ENCODE peak calls at places on chromosomes 4 and X, in six cellular contexts. Z, J, Y, F, L and S are unnamed samples.

GRCh38 chrX:146346102-146346501 is 463.5 kb upstream of the CXorf51B start:
- DNase-seq in L (no peak), Z (no peak), J (no peak), F (no peak), Y (no peak), S (no peak)

GRCh38 chrX:46903458-46904242 is 8.6 kb upstream of the JADE3 start:
- DNase-seq in Z (peak; percentile 53), Y (no peak), J (peak; percentile 63), F (peak; percentile 82), L (peak; percentile 81), S (peak; percentile 76)

GRCh38 chr4:58247792-58248191 is 1137.6 kb upstream of the IGFBP7 start:
- DNase-seq in Z (no peak), F (no peak), Y (no peak), L (no peak), J (no peak), S (peak; percentile 10)

GRCh38 chr4:165048170-165048569 is 5.5 kb upstream of the TRIM75 start:
- DNase-seq in Z (no peak), L (no peak), F (no peak), J (no peak), Y (no peak), S (no peak)

GRCh38 chr4:63036159-63036866 is 1372.9 kb downstream of the TECRL start:
- DNase-seq in Y (no peak), L (no peak), F (no peak), J (no peak), Z (no peak), S (no peak)

GRCh38 chr4:156794863-156795262 is 176.7 kb downstream of the PDGFC start:
- DNase-seq in L (no peak), F (no peak), Z (no peak), J (no peak), Y (no peak), S (no peak)

GRCh38 chrX:65596270-65596669 is 61.7 kb upstream of the LAS1L start:
- DNase-seq in L (peak; percentile 40), Y (no peak), J (no peak), Z (peak; percentile 53), F (no peak), S (peak; percentile 50)

GRCh38 chrX:31349515-31349914 is 277.7 kb upstream of the FTHL17 start:
- DNase-seq in Y (no peak), J (no peak), F (no peak), L (no peak), Z (no peak), S (no peak)

GRCh38 chrX:144275403-144275802 is 391.5 kb downstream of the UBE2NL start:
- DNase-seq in Z (no peak), F (no peak), Y (no peak), L (no peak), J (no peak), S (no peak)

GRCh38 chr4:59455751-59456150 is 1744.4 kb upstream of the ADGRL3 start:
- DNase-seq in J (no peak), Y (no peak), F (no peak), L (no peak), Z (no peak), S (no peak)

GRCh38 chr4:973431-974397 is at the start of gene DGKQ:
- DNase-seq in F (peak; percentile 91), Y (no peak), J (peak; percentile 83), L (peak; percentile 86), Z (peak; percentile 39), S (peak; percentile 84)

GRCh38 chrX:71215335-71215912 is 7.6 kb upstream of the GJB1 start:
- DNase-seq in L (no peak), J (no peak), Z (no peak), Y (no peak), F (no peak), S (no peak)

GRCh38 chr4:114597410-114598115 is 1.0 kb upstream of the UGT8 start:
- DNase-seq in Z (no peak), Y (no peak), F (no peak), J (no peak), L (no peak), S (no peak)

GRCh38 chr4:147924604-147925412 is 192.9 kb downstream of the ARHGAP10 start:
- DNase-seq in L (no peak), Z (no peak), F (no peak), Y (no peak), J (no peak), S (peak; percentile 60)

GRCh38 chr4:54400802-54401201 is 171.7 kb downstream of the PDGFRA start:
- DNase-seq in Y (no peak), J (no peak), L (no peak), F (no peak), Z (peak; percentile 58), S (peak; percentile 87)

GRCh38 chr4:106978046-106978774 is 57.9 kb downstream of the DKK2 start:
- DNase-seq in Y (no peak), Z (no peak), J (no peak), L (no peak), F (no peak), S (no peak)

GRCh38 chr4:102578819-102579218 is 77.7 kb downstream of the NFKB1 start:
- DNase-seq in L (no peak), Z (no peak), F (no peak), Y (no peak), J (no peak), S (no peak)

GRCh38 chrX:15107367-15107988 is 162.4 kb downstream of the ASB9 start:
- DNase-seq in Z (no peak), F (no peak), L (no peak), J (no peak), Y (no peak), S (no peak)

GRCh38 chr4:5685296-5685695 is 23.1 kb downstream of the EVC2 start:
- DNase-seq in Z (no peak), L (no peak), F (no peak), J (no peak), Y (no peak), S (no peak)

GRCh38 chr4:157291071-157291470 is 70.5 kb downstream of the GRIA2 start:
- DNase-seq in Z (no peak), Y (no peak), L (no peak), J (no peak), F (no peak), S (no peak)

GRCh38 chrX:70042399-70043371 is 7.1 kb downstream of the AWAT2 start:
- DNase-seq in Z (no peak), L (no peak), F (no peak), J (no peak), Y (peak; percentile 67), S (peak; percentile 31)

GRCh38 chr4:7647211-7647931 is 212.6 kb upstream of the PSAPL1 start:
- DNase-seq in Z (no peak), F (peak; percentile 24), Y (no peak), J (no peak), L (no peak), S (no peak)

GRCh38 chr4:173845580-173845979 is 315.6 kb upstream of the HAND2 start:
- DNase-seq in Z (no peak), J (no peak), L (no peak), Y (no peak), F (no peak), S (no peak)

GRCh38 chr4:162865102-162865501 is 301.6 kb downstream of the NAF1 start:
- DNase-seq in L (no peak), Z (no peak), J (no peak), Y (no peak), F (no peak), S (no peak)

GRCh38 chr4:12912896-12913418 is 571.2 kb downstream of the RAB28 start:
- DNase-seq in L (no peak), Y (no peak), J (no peak), Z (no peak), F (no peak), S (no peak)

GRCh38 chr4:173013232-173013932 is 155.2 kb upstream of the GALNT7 start:
- DNase-seq in J (peak; percentile 81), Y (no peak), Z (no peak), L (peak; percentile 52), F (no peak), S (peak; percentile 57)

GRCh38 chrX:101377542-101377941 is 8.4 kb downstream of the BTK start:
- DNase-seq in Z (no peak), L (no peak), F (no peak), J (no peak), Y (no peak), S (no peak)

DNA sequence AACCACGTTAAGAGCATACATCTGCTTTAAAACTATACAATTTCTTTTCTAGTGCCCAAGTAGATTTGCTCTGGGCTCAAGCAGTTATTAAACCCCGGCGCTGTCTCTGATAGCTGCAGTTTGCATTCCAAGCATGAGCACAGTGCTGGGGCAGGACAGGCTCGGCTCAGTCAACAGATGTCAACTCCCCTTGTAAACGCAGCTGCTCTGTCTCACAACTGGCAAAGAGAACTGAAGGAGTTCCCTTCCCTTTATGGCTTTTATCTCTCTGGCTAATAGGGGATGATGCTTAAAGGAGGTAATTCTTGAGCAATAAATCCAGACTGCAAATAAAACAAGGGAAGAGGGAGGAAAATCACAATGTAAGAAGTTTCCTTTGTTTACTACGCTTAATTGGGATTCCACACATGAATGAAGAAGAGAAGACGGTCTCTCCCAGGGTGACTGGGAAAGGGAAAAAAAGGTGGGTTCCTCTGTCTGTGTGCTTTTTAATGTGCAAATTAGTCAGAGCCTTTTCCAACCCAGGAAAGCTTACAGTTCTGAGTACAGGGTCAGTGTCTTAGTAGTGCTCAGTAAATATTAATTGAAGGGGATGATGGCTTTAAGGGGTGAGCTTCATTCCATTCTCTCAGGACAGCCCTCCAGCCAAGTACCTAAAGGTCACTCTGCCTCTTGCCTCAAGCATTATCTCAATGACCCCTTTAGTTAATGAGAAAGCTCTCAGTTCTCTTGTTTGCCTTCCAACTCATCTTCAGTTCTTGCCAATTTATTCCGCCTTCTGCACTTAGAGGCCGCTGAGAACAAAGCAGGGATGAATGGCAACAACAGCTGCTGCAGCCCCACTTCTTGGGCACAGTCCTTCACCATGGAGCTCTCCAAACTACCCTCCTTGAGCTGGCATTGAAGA is 155.7 kb upstream of the JADE1 start:
- DNase-seq in Z (no peak), J (peak; percentile 42), L (peak; percentile 83), F (no peak), Y (no peak), S (peak; percentile 87)
- H3K4me3 ChIP-seq in Z (no peak overlapping the region), J (no peak overlapping the region), L (no peak overlapping the region), F (no peak overlapping the region), Y (no peak overlapping the region), S (no peak overlapping the region)

GRCh38 chr4:56655209-56655626 is 25.9 kb downstream of the HOPX start:
- DNase-seq in F (no peak), L (peak; percentile 44), Z (peak; percentile 18), J (no peak), Y (no peak), S (peak; percentile 23)
- H3K4me3 ChIP-seq in F (peak overlapping the region; percentile 56), L (peak overlapping the region; percentile 47), Z (peak overlapping the region; percentile 54), J (peak overlapping the region; percentile 53), Y (peak overlapping the region; percentile 65), S (peak overlapping the region; percentile 52)

GRCh38 chrX:154489182-154489581 is 1.2 kb downstream of the SLC10A3 start:
- DNase-seq in Y (no peak), F (no peak), J (no peak), L (no peak), Z (no peak), S (no peak)
- H3K4me3 ChIP-seq in Y (peak overlapping the region; percentile 59), F (peak overlapping the region; percentile 63), J (peak overlapping the region; percentile 85), L (peak overlapping the region; percentile 65), Z (peak overlapping the region; percentile 56), S (peak overlapping the region; percentile 64)

DNA sequence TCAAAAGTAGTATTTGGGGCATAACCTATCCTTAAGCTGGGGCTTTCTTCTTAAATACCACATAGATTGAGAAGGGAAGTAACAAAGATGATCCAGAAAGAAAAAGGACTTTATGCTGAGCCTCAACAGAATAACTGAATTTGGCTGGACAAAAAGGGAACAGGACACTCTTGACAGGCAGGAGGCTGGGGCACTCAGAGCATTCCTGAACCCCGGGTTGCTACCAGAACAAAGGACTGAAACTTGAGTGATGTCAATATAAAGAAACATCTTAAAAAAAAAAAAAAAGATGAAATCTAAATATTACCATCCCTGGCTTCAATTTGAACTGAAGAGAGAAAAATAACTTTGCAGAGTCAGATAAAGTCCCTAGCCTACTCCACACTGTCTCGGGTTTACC is 23.9 kb downstream of the RELL1 start:
- DNase-seq in Y (no peak), L (no peak), F (no peak), Z (no peak), J (no peak), S (no peak)
- H3K4me3 ChIP-seq in Y (no peak overlapping the region), L (no peak overlapping the region), F (no peak overlapping the region), Z (no peak overlapping the region), J (no peak overlapping the region), S (no peak overlapping the region)

GRCh38 chr4:30724217-30724616 is 4.0 kb downstream of the PCDH7 start:
- DNase-seq in Y (no peak), L (no peak), J (no peak), F (no peak), Z (no peak), S (no peak)
- H3K4me3 ChIP-seq in Y (peak overlapping the region; percentile 62), L (peak overlapping the region; percentile 1), J (no peak overlapping the region), F (no peak overlapping the region), Z (peak overlapping the region; percentile 83), S (peak overlapping the region; percentile 50)